ENCODE peak calls at places on chromosome 14, in seven cellular contexts. R, H, N, Y, G, F and M are unnamed samples.

GRCh38 chr14:105200641-105201040 is 19.5 kb upstream of the NUDT14 start:
- DNase-seq in G (no peak), N (no peak), H (no peak), Y (no peak), R (no peak), F (no peak), M (no peak)

GRCh38 chr14:51472881-51473280 is 178.8 kb upstream of the FRMD6 start:
- DNase-seq in G (no peak), Y (no peak), H (no peak), N (no peak), F (no peak), R (peak), M (peak)

GRCh38 chr14:102889615-102890014 is 32.8 kb upstream of the AMN start:
- DNase-seq in F (no peak), G (no peak), Y (no peak), H (no peak), R (no peak), N (no peak), M (no peak)

GRCh38 chr14:31578266-31578665 is 17.1 kb downstream of the NUBPL start:
- DNase-seq in N (no peak), F (no peak), R (no peak), G (no peak), H (no peak), Y (no peak), M (no peak)

GRCh38 chr14:65242732-65243134 is 140.4 kb upstream of the MAX start:
- DNase-seq in N (no peak), F (no peak), G (no peak), H (no peak), R (no peak), Y (no peak), M (no peak)

GRCh38 chr14:76904100-76904739 is 78.0 kb downstream of the LRRC74A start:
- DNase-seq in N (no peak), R (no peak), F (no peak), Y (no peak), G (no peak), H (no peak), M (no peak)

GRCh38 chr14:73426877-73427276 is 31.5 kb downstream of the NUMB start:
- DNase-seq in Y (no peak), G (no peak), N (no peak), R (no peak), F (peak), H (no peak), M (no peak)

GRCh38 chr14:65639216-65639615 is 226.7 kb downstream of the FUT8 start:
- DNase-seq in G (no peak), R (no peak), Y (no peak), F (no peak), N (no peak), H (no peak), M (no peak)

GRCh38 chr14:79791055-79791732 is 420.1 kb downstream of the DIO2 start:
- DNase-seq in R (no peak), N (no peak), H (no peak), Y (no peak), G (no peak), F (no peak), M (no peak)